ENCODE peak calls at places on chromosomes 16 and 17, in eight cellular contexts. F is neural crest cell, B is HCT116, T is HFF-Myc, Y is GM10248, O is tibial nerve, D is pancreas, L is right atrium auricular region. X is an unnamed sample.

GRCh38 chr16:4894276-4895150 is 42.4 kb downstream of the PPL start:
- DNase-seq in L (no peak), B (no peak), T (no peak), D (no peak), O (no peak), F (no peak), Y (no peak), X (no peak)

GRCh38 chr17:48630009-48630924 is 4.1 kb upstream of the HOXB9 start:
- DNase-seq in T (no peak), L (no peak), D (no peak), B (no peak), F (no peak), O (no peak), Y (no peak), X (no peak)

GRCh38 chr17:31357831-31358400 is 33.6 kb upstream of the RAB11FIP4 start:
- DNase-seq in T (no peak), L (no peak), B (no peak), D (no peak), Y (no peak), F (no peak), O (no peak), X (peak)

GRCh38 chr17:956905-957304 is 22.7 kb downstream of the NXN start:
- DNase-seq in L (no peak), O (no peak), D (no peak), B (no peak), T (no peak), Y (no peak), F (no peak), X (no peak)

GRCh38 chr17:77459018-77459755 is 318.4 kb downstream of the SEC14L1 start:
- DNase-seq in F (no peak), D (no peak), T (no peak), O (no peak), B (no peak), L (no peak), Y (no peak), X (no peak)

GRCh38 chr17:79706931-79707382 is 23.8 kb upstream of the ENPP7 start:
- DNase-seq in L (no peak), Y (no peak), B (no peak), F (no peak), O (no peak), D (no peak), T (no peak), X (no peak)

GRCh38 chr16:15996432-15997109 is 47.2 kb downstream of the ABCC1 start:
- DNase-seq in B (peak), O (peak), D (no peak), L (peak), Y (no peak), F (peak), T (peak), X (peak)

GRCh38 chr17:62671553-62671952 is 44.1 kb downstream of the MRC2 start:
- DNase-seq in D (peak), B (no peak), F (no peak), T (no peak), Y (no peak), L (no peak), O (no peak), X (no peak)

GRCh38 chr17:53949473-53950090 is 126.9 kb downstream of the KIF2B start:
- DNase-seq in F (no peak), L (no peak), Y (no peak), B (no peak), T (no peak), D (no peak), O (no peak), X (no peak)

GRCh38 chr17:67390646-67391480 is 13.8 kb downstream of the PITPNC1 start:
- DNase-seq in B (peak), F (no peak), T (peak), Y (peak), O (no peak), L (no peak), D (no peak), X (peak)

GRCh38 chr17:29379084-29379811 is 10.9 kb upstream of the TAOK1 start:
- DNase-seq in D (no peak), L (peak), T (no peak), O (no peak), Y (no peak), B (no peak), F (no peak), X (no peak)

GRCh38 chr16:11627822-11628457 is 40.3 kb upstream of the SNN start:
- DNase-seq in T (no peak), Y (no peak), B (peak), L (peak), D (no peak), F (no peak), O (peak), X (peak)

GRCh38 chr16:53704445-53704813 is 473 bp downstream of the FTO start:
- DNase-seq in F (no peak), B (no peak), Y (no peak), D (no peak), T (no peak), L (no peak), O (no peak), X (no peak)

GRCh38 chr17:10226930-10227695 is 28.7 kb upstream of the GAS7 start:
- DNase-seq in B (peak), L (no peak), T (no peak), D (peak), O (no peak), F (peak), Y (peak), X (no peak)

GRCh38 chr16:30180741-30181140 is 2.7 kb upstream of the CORO1A start:
- DNase-seq in D (no peak), O (no peak), B (no peak), F (no peak), L (no peak), T (no peak), Y (no peak), X (no peak)

GRCh38 chr16:23788653-23789052 is 33.8 kb downstream of the CHP2 start:
- DNase-seq in B (no peak), Y (no peak), D (no peak), T (no peak), F (no peak), L (no peak), O (no peak), X (no peak)

GRCh38 chr17:43868236-43868994 is 21.4 kb downstream of the CD300LG start:
- DNase-seq in L (no peak), B (no peak), Y (no peak), F (no peak), O (no peak), T (no peak), D (no peak), X (no peak)

GRCh38 chr16:2692251-2692947 is 10.1 kb downstream of the KCTD5 start:
- DNase-seq in B (no peak), D (no peak), L (no peak), O (no peak), T (no peak), Y (no peak), F (no peak), X (no peak)

GRCh38 chr17:6567528-6568185 is 11.3 kb upstream of the PITPNM3 start:
- DNase-seq in T (no peak), D (peak), Y (peak), B (no peak), L (no peak), F (no peak), O (no peak), X (no peak)

GRCh38 chr17:49247949-49248348 is 17.4 kb upstream of the PHOSPHO1 start:
- DNase-seq in L (no peak), F (no peak), T (no peak), D (no peak), B (no peak), Y (no peak), O (no peak), X (no peak)

GRCh38 chr16:50530277-50531236 is 17.6 kb upstream of the NKD1 start:
- DNase-seq in L (peak), F (no peak), B (no peak), D (peak), T (no peak), O (no peak), Y (no peak), X (no peak)

GRCh38 chr17:4235372-4236279 is 28.2 kb downstream of the ANKFY1 start:
- DNase-seq in O (no peak), L (no peak), Y (no peak), D (no peak), T (no peak), B (no peak), F (no peak), X (no peak)

GRCh38 chr17:67315865-67316264 is 50.5 kb downstream of the PSMD12 start:
- DNase-seq in L (no peak), Y (no peak), F (no peak), O (no peak), B (no peak), D (no peak), T (no peak), X (no peak)

GRCh38 chr16:85527042-85527766 is 85.9 kb upstream of the GSE1 start:
- DNase-seq in D (no peak), F (no peak), B (no peak), Y (no peak), T (no peak), O (no peak), L (no peak), X (no peak)

GRCh38 chr16:85829751-85830445 is 30.4 kb downstream of the COX4I1 start:
- DNase-seq in D (peak), T (no peak), B (no peak), F (no peak), O (no peak), L (no peak), Y (no peak), X (no peak)

GRCh38 chr17:45990836-45991235 is 8.2 kb upstream of the STH start:
- DNase-seq in Y (no peak), L (no peak), B (no peak), D (no peak), F (no peak), T (no peak), O (no peak), X (no peak)

GRCh38 chr17:50272246-50272645 is 2.0 kb upstream of the TMEM92 start:
- DNase-seq in O (no peak), B (no peak), L (no peak), D (peak), F (no peak), T (no peak), Y (no peak), X (no peak)

GRCh38 chr17:77308768-77309726 is 168.3 kb downstream of the SEC14L1 start:
- DNase-seq in Y (no peak), B (no peak), F (no peak), T (no peak), O (no peak), L (no peak), D (no peak), X (no peak)

GRCh38 chr17:17663160-17664072 is 17.8 kb upstream of the RAI1 start:
- DNase-seq in T (peak), O (no peak), Y (peak), D (no peak), B (peak), F (peak), L (no peak), X (peak)

GRCh38 chr16:89723279-89724250 is 2.2 kb downstream of the ZNF276 start:
- DNase-seq in F (peak), T (no peak), Y (no peak), B (no peak), D (no peak), O (peak), L (no peak), X (no peak)

GRCh38 chr17:27985736-27986394 is 56.6 kb upstream of the NLK start:
- DNase-seq in F (no peak), D (no peak), B (no peak), T (no peak), L (no peak), Y (no peak), O (no peak), X (no peak)

GRCh38 chr16:8115814-8116213 is 474.5 kb downstream of the TMEM114 start:
- DNase-seq in O (no peak), D (no peak), Y (no peak), L (no peak), F (no peak), B (no peak), T (no peak), X (no peak)

GRCh38 chr17:6526362-6527152 is 29.8 kb downstream of the PITPNM3 start:
- DNase-seq in L (no peak), F (no peak), T (no peak), O (no peak), D (peak), B (no peak), Y (no peak), X (no peak)

GRCh38 chr16:85524630-85525463 is 88.3 kb upstream of the GSE1 start:
- DNase-seq in D (no peak), L (peak), Y (no peak), O (peak), T (no peak), F (no peak), B (no peak), X (no peak)

GRCh38 chr16:468072-468821 is 42.8 kb downstream of the RAB11FIP3 start:
- DNase-seq in B (no peak), O (no peak), T (no peak), Y (no peak), D (no peak), F (no peak), L (no peak), X (no peak)

GRCh38 chr17:27551701-27552466 is 79.1 kb upstream of the LGALS9 start:
- DNase-seq in L (no peak), O (no peak), B (peak), T (no peak), F (no peak), D (peak), Y (no peak), X (no peak)

GRCh38 chr16:67563708-67564468 is 1.6 kb downstream of the CTCF start:
- DNase-seq in T (peak), D (no peak), F (no peak), Y (no peak), B (no peak), O (no peak), L (no peak), X (peak)

GRCh38 chr17:79011451-79012147 is 2.0 kb upstream of the CANT1 start:
- DNase-seq in B (peak), L (no peak), O (no peak), T (no peak), D (no peak), Y (no peak), F (no peak), X (peak)

GRCh38 chr17:9206989-9207317 is 185.6 kb downstream of the NTN1 start:
- DNase-seq in O (no peak), L (no peak), D (no peak), F (no peak), T (no peak), Y (no peak), B (no peak), X (no peak)

GRCh38 chr17:37488009-37488604 is 1.6 kb upstream of the DUSP14 start:
- DNase-seq in B (peak), L (no peak), T (peak), D (no peak), Y (no peak), F (no peak), O (no peak), X (peak)

GRCh38 chr17:37490638-37491614 is 1.2 kb downstream of the DUSP14 start:
- DNase-seq in L (peak), D (no peak), F (peak), T (peak), B (peak), O (no peak), Y (no peak), X (no peak)

GRCh38 chr17:37489197-37490001 is at the start of gene DUSP14:
- DNase-seq in Y (peak), F (peak), D (peak), T (no peak), L (peak), O (peak), B (peak), X (no peak)

GRCh38 chr17:37488607-37489196 is 989 bp upstream of the DUSP14 start:
- DNase-seq in L (peak), T (no peak), Y (peak), D (peak), F (peak), O (peak), B (peak), X (peak)

DNA sequence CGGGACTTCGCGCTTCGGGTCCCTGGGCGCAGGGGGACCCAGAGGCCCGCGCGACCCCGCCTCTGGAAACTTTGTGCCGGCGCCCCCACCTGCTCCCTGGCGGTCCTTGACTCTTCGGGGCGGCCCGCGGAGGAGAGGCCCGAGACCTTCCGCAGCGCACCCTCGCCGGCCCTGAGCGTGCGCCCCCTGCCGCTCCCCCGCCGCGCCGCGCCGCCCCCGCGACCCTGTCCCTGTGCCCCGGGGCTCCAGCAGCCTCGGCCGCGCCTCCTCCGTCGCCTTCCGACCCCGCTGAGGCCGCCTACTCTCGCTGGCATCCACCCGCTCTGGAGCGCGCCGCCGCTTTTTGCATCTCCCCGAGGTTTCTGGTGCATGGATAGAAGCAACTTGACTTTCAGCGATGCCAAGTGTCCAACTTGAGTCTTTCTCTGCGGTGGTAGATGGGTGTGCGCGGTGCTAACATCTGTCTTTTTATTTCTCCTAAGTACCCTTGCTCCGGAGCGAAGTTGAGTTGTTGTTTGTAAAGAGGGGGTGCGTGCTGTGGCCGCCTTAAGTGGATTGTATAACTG is 414 bp downstream of the DUSP14 start:
- DNase-seq in Y (peak), B (no peak), F (peak), D (peak), O (peak), L (no peak), T (no peak), X (no peak)
- TF ChIP-seq CTCF in Y (peak), B (peak), F (peak), D (no peak), O (peak), L (peak), T (no peak), X (no peak)

GRCh38 chr16:78227855-78228254 is 128.4 kb downstream of the WWOX start:
- DNase-seq in Y (no peak), L (no peak), D (no peak), F (no peak), O (no peak), T (no peak), B (no peak), X (no peak)
- TF ChIP-seq CTCF in Y (no peak), L (no peak), D (no peak), F (peak), O (no peak), T (no peak), B (peak), X (no peak)

GRCh38 chr16:77951788-77952187 is 70.6 kb upstream of the CLEC3A start:
- DNase-seq in D (no peak), T (no peak), L (no peak), Y (peak), O (no peak), F (no peak), B (peak), X (no peak)
- TF ChIP-seq CTCF in D (no peak), T (no peak), L (no peak), Y (peak), O (no peak), F (peak), B (peak), X (peak)

GRCh38 chr17:81396722-81397313 is 1.6 kb downstream of the BAHCC1 start:
- DNase-seq in B (no peak), O (no peak), F (peak), D (peak), Y (no peak), L (no peak), T (no peak), X (no peak)

GRCh38 chr17:81398855-81399451 is 3.7 kb downstream of the BAHCC1 start:
- DNase-seq in T (no peak), B (no peak), L (no peak), D (no peak), Y (no peak), O (no peak), F (no peak), X (no peak)

GRCh38 chr17:81396278-81396721 is 1.0 kb downstream of the BAHCC1 start:
- DNase-seq in L (no peak), B (no peak), Y (no peak), O (no peak), T (no peak), F (no peak), D (peak), X (no peak)

GRCh38 chr17:81398170-81398854 is 3.1 kb downstream of the BAHCC1 start:
- DNase-seq in L (no peak), D (no peak), B (no peak), O (no peak), Y (no peak), F (no peak), T (no peak), X (no peak)

DNA sequence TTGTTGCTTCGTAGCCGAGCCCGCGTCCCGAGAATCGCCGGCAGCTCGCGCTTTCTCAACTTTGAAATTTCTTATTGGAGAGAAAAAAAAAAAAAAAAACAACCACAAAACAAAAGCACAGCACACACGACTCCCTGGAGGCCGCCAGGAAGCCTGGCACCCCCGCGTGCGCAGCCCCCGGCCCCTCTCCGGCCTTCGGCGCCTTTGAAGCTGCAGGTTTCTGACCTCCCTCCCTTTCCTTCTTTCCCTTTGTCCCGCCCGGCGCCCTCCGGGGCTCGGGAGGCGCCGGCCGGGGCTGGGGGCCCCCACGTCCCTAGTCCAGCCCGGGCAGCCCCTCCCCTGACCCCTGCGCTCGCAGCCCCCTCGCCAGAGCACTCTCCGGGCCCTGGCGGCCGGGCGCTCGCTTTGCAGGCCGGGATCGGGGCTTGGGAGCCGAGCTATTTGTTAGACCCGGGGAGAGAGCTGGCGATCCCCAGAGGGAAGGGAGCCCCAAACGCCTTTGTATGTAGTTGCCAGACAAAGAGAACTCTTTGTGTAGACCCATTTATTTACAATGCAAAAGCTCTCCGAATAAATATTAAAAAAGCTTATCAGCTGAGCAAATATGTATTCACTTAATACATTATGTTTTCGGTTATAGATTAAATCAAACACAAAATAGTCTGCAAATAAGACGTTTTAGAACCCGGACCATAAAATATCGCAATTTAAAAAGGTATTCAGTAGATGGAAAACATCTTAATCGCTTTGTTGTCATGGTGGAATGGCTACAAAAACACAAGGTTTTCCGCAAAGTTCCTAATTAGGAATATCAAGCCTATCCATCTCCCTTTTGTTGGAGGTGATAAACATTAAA is 2.3 kb downstream of the BAHCC1 start:
- DNase-seq in T (no peak), F (peak), L (no peak), D (peak), O (no peak), Y (no peak), B (no peak), X (no peak)
- TF ChIP-seq CTCF in T (peak), F (peak), L (no peak), D (no peak), O (peak), Y (no peak), B (peak), X (no peak)

GRCh38 chr16:57862698-57863433 is 60.6 kb upstream of the KIFC3 start:
- DNase-seq in D (no peak), F (no peak), B (no peak), L (no peak), Y (no peak), T (no peak), O (no peak), X (no peak)

GRCh38 chr16:57867000-57867561 is 64.8 kb upstream of the KIFC3 start:
- DNase-seq in D (no peak), O (no peak), L (no peak), T (no peak), B (no peak), F (no peak), Y (no peak), X (no peak)

GRCh38 chr16:57865746-57866528 is 63.6 kb upstream of the KIFC3 start:
- DNase-seq in F (no peak), Y (no peak), L (no peak), B (no peak), T (no peak), D (no peak), O (no peak), X (no peak)

GRCh38 chr16:57866529-57866918 is 64.2 kb upstream of the KIFC3 start:
- DNase-seq in T (no peak), O (no peak), Y (no peak), F (no peak), L (no peak), D (no peak), B (no peak), X (no peak)

GRCh38 chr16:57863434-57864160 is 61.3 kb upstream of the KIFC3 start:
- DNase-seq in D (peak), B (peak), Y (no peak), F (peak), T (peak), O (peak), L (peak), X (peak)
- TF ChIP-seq CTCF in D (peak), B (peak), Y (peak), F (peak), T (peak), O (peak), L (peak), X (peak)